ENCODE peak calls at places on chromosomes 1 and 21, in five cellular contexts. W is KBM-7; X is uterus; A is stimulated activated CD4-positive, alpha-beta T cell treated with anti-CD3 and anti-CD28 coated beads, TNF-alpha, amount 100 ng/mL, for 1 hour; B is transverse colon. L is an unnamed sample.
A peak's percentile ranks its signal among the peaks of the same experiment; 100 is the strongest.

GRCh38 chr1:88801575-88802208 is 89.7 kb downstream of the GTF2B start:
- DNase-seq in W (peak; percentile 86), X (no peak), B (no peak), A (no peak), L (no peak)

GRCh38 chr1:235108876-235109275 is 19.8 kb downstream of the TOMM20 start:
- DNase-seq in B (no peak), X (no peak), A (no peak), W (no peak), L (no peak)

GRCh38 chr1:78688701-78689100 is 39.1 kb downstream of the IFI44 start:
- DNase-seq in B (no peak), A (no peak), W (no peak), X (no peak), L (no peak)

GRCh38 chr21:45831991-45832740 is 149.4 kb upstream of the COL6A1 start:
- DNase-seq in A (no peak), X (peak; percentile 81), B (peak; percentile 31), W (no peak), L (no peak)

GRCh38 chr21:39083377-39084008 is 99.8 kb downstream of the PSMG1 start:
- DNase-seq in X (no peak), A (no peak), B (peak; percentile 72), W (no peak), L (peak; percentile 39)

GRCh38 chr1:65109515-65109914 is 38.5 kb upstream of the AK4 start:
- DNase-seq in B (no peak), W (no peak), A (no peak), X (no peak), L (no peak)

GRCh38 chr21:28393279-28393678 is 599.4 kb downstream of the LTN1 start:
- DNase-seq in W (no peak), B (peak; percentile 83), A (no peak), X (no peak), L (peak; percentile 75)

GRCh38 chr21:17829472-17829871 is 10.3 kb upstream of the C21orf91 start:
- DNase-seq in A (no peak), B (no peak), W (no peak), X (no peak), L (no peak)

GRCh38 chr1:223670458-223671159 is 5.1 kb upstream of the CAPN8 start:
- DNase-seq in B (peak; percentile 50), X (no peak), W (no peak), A (no peak), L (peak; percentile 10)

GRCh38 chr1:155061381-155062150 is 2.0 kb upstream of the EFNA4 start:
- DNase-seq in B (peak; percentile 95), A (peak; percentile 97), W (peak; percentile 95), X (peak; percentile 85), L (peak; percentile 88)

GRCh38 chr1:57195436-57195941 is 228.4 kb downstream of the DAB1 start:
- DNase-seq in X (no peak), B (no peak), A (no peak), W (no peak), L (no peak)

GRCh38 chr1:234698624-234699023 is 88.6 kb upstream of the IRF2BP2 start:
- DNase-seq in X (no peak), B (no peak), A (no peak), W (no peak), L (no peak)

GRCh38 chr1:3547055-3548005 is 64.0 kb downstream of the MEGF6 start:
- DNase-seq in A (no peak), X (no peak), W (no peak), B (no peak), L (peak; percentile 76)

GRCh38 chr21:24336491-24336890 is 1270.8 kb downstream of the MRPL39 start:
- DNase-seq in A (no peak), W (no peak), X (no peak), B (no peak), L (no peak)

GRCh38 chr1:207495816-207496792 is at the start of gene CR1:
- DNase-seq in X (no peak), B (peak; percentile 23), A (peak; percentile 11), W (peak; percentile 47), L (peak; percentile 15)

GRCh38 chr1:215710340-215710971 is 143.4 kb downstream of the KCTD3 start:
- DNase-seq in A (no peak), X (no peak), B (no peak), W (peak; percentile 59), L (no peak)

GRCh38 chr1:60461889-60462595 is 388.5 kb upstream of the C1orf87 start:
- DNase-seq in B (no peak), W (no peak), X (no peak), A (no peak), L (no peak)

GRCh38 chr1:26999440-26999987 is 6.0 kb downstream of the TRNP1 start:
- DNase-seq in B (peak; percentile 66), X (peak; percentile 83), A (no peak), W (no peak), L (peak; percentile 80)

GRCh38 chr1:232524056-232524455 is 105.9 kb downstream of the SIPA1L2 start:
- DNase-seq in A (no peak), W (no peak), X (no peak), B (no peak), L (no peak)

GRCh38 chr21:42590431-42591131 is 62.8 kb upstream of the PDE9A start:
- DNase-seq in W (peak; percentile 16), B (no peak), X (no peak), A (no peak), L (no peak)

GRCh38 chr1:93448292-93448982 is 519 bp downstream of the FNBP1L start:
- DNase-seq in B (peak; percentile 68), X (peak; percentile 56), A (no peak), W (no peak), L (peak; percentile 70)